ENCODE peak calls at places on chromosomes 6 and 20, in six cellular contexts. R is K562, Y is HepG2, J is SK-N-SH, G is GM12878, N is H1. O is an unnamed sample.

GRCh38 chr20:57323034-57323433 is 6.6 kb upstream of the SPO11 start:
- DNase-seq in Y (no peak), G (no peak), N (peak; percentile 63), J (no peak), R (no peak), O (no peak)

GRCh38 chr6:124795879-124796838 is 166.1 kb upstream of the RNF217 start:
- DNase-seq in N (peak; percentile 10), J (no peak), G (no peak), Y (no peak), R (peak; percentile 25), O (peak; percentile 1)

GRCh38 chr20:37918035-37918434 is 15.1 kb downstream of the VSTM2L start:
- DNase-seq in G (no peak), R (no peak), N (no peak), Y (no peak), J (no peak), O (no peak)

GRCh38 chr20:19600042-19600441 is 158.0 kb upstream of the RIN2 start:
- DNase-seq in J (no peak), Y (no peak), R (no peak), G (no peak), N (no peak), O (no peak)

GRCh38 chr6:6875818-6876470 is 231.8 kb upstream of the RREB1 start:
- DNase-seq in N (no peak), Y (no peak), R (no peak), G (no peak), J (no peak), O (peak; percentile 80)

GRCh38 chr6:165704001-165704748 is 41.1 kb upstream of the PDE10A start:
- DNase-seq in J (no peak), G (no peak), Y (no peak), N (no peak), R (no peak), O (peak; percentile 84)

GRCh38 chr20:60583741-60584140 is 625.5 kb downstream of the CDH26 start:
- DNase-seq in R (no peak), G (no peak), N (no peak), Y (no peak), J (no peak), O (no peak)

GRCh38 chr20:43550456-43550855 is 8.4 kb upstream of the SGK2 start:
- DNase-seq in R (no peak), Y (no peak), J (no peak), G (no peak), N (no peak), O (no peak)

GRCh38 chr6:97497713-97498331 is 214.8 kb upstream of the MMS22L start:
- DNase-seq in R (peak; percentile 29), N (peak; percentile 7), J (peak; percentile 30), Y (peak; percentile 59), G (peak; percentile 12), O (peak; percentile 65)

GRCh38 chr6:108589244-108589730 is 28.6 kb downstream of the FOXO3 start:
- DNase-seq in G (no peak), R (peak; percentile 33), Y (peak; percentile 15), N (peak; percentile 77), J (peak; percentile 36), O (peak; percentile 63)

GRCh38 chr6:6518627-6519026 is 69.9 kb upstream of the LY86 start:
- DNase-seq in R (no peak), G (no peak), J (no peak), N (no peak), Y (no peak), O (no peak)

GRCh38 chr6:30156262-30156599 is 4.8 kb downstream of the TRIM10 start:
- DNase-seq in Y (peak; percentile 49), G (no peak), N (no peak), J (no peak), R (peak; percentile 72), O (no peak)

GRCh38 chr6:99905209-99906106 is 88.6 kb downstream of the MCHR2 start:
- DNase-seq in N (peak; percentile 5), Y (peak; percentile 46), R (peak; percentile 33), G (no peak), J (peak; percentile 24), O (peak; percentile 56)

GRCh38 chr6:160430741-160431140 is 82.6 kb downstream of the SLC22A3 start:
- DNase-seq in Y (no peak), J (no peak), G (no peak), N (no peak), R (no peak), O (no peak)

GRCh38 chr20:41001497-41001896 is 27.1 kb upstream of the TOP1 start:
- DNase-seq in Y (no peak), J (no peak), G (no peak), N (no peak), R (no peak), O (peak; percentile 33)

GRCh38 chr6:25945175-25945574 is 14.7 kb upstream of the SLC17A2 start:
- DNase-seq in J (no peak), R (no peak), N (no peak), G (peak; percentile 51), Y (no peak), O (no peak)

GRCh38 chr6:159929819-159930218 is 39.0 kb downstream of the MAS1 start:
- DNase-seq in J (no peak), Y (no peak), R (no peak), N (no peak), G (peak; percentile 73), O (no peak)

GRCh38 chr20:63497946-63498935 is 642 bp downstream of the EEF1A2 start:
- DNase-seq in G (no peak), N (no peak), Y (no peak), R (peak; percentile 65), J (peak; percentile 90), O (peak; percentile 36)

GRCh38 chr20:8267009-8267408 is 134.9 kb downstream of the PLCB1 start:
- DNase-seq in N (no peak), R (no peak), J (no peak), Y (no peak), G (no peak), O (no peak)

GRCh38 chr6:10520468-10520867 is 683 bp upstream of the GCNT2 start:
- DNase-seq in G (no peak), J (no peak), R (no peak), N (no peak), Y (peak; percentile 41), O (peak; percentile 16)

GRCh38 chr6:75751443-75751842 is 2.4 kb downstream of the MYO6 start:
- DNase-seq in N (no peak), J (no peak), Y (no peak), G (no peak), R (no peak), O (peak; percentile 74)

GRCh38 chr20:46307999-46308257 is 370 bp downstream of the CDH22 start:
- DNase-seq in Y (no peak), R (no peak), N (no peak), J (peak; percentile 73), G (no peak), O (no peak)

GRCh38 chr20:3931664-3932063 is 42.5 kb downstream of the PANK2 start:
- DNase-seq in Y (no peak), G (no peak), N (no peak), J (no peak), R (no peak), O (peak; percentile 30)
- H2AFZ ChIP-seq in Y (no peak overlapping the region), G (no peak overlapping the region), N (no peak overlapping the region), J (no peak overlapping the region), R (no peak overlapping the region), O (no peak overlapping the region)

GRCh38 chr20:50824137-50824536 is 29.3 kb downstream of the BCAS4 start:
- DNase-seq in N (no peak), G (no peak), Y (no peak), R (no peak), J (no peak), O (peak; percentile 86)
- TF ChIP-seq RAD21 in N (no peak), G (no peak), Y (no peak), R (no peak), J (no peak), O (no peak)

GRCh38 chr20:36732456-36732855 is 13.4 kb downstream of the NDRG3 start:
- DNase-seq in R (no peak), N (no peak), Y (no peak), G (no peak), J (no peak), O (no peak)

GRCh38 chr20:36726168-36726567 is 19.7 kb downstream of the NDRG3 start:
- DNase-seq in N (no peak), Y (no peak), J (no peak), G (no peak), R (no peak), O (peak; percentile 34)

DNA sequence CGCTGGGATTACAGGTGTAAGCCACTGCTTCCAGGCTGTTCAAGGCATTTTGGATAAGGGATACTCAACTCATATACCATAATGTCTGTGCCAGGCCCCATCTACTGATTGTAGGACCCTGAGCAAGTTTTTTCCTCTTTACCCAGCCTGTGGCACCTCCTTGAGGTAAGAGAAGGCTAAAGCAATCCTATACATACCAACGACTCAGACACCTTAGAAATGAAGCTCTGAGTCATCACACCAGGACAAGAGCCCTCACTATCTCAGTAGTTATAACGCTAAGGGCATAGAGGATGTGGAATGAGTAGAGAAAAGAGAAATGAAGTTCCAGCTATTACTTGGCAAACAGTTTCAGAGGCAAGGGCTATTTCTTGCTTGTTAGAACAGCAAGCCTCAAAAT is 16.9 kb downstream of the NDRG3 start:
- DNase-seq in J (no peak), R (no peak), Y (peak; percentile 29), G (no peak), N (no peak), O (peak; percentile 56)
- TF ChIP-seq USF2 in J (no peak), R (no peak), Y (no peak), G (no peak), N (no peak), O (no peak)

GRCh38 chr6:166862287-166862977 is 93.9 kb downstream of the RNASET2 start:
- DNase-seq in R (no peak), G (no peak), J (peak; percentile 93), Y (no peak), N (peak; percentile 41), O (no peak)
- H2AFZ ChIP-seq in R (no peak overlapping the region), G (peak overlapping the region; percentile 80), J (peak overlapping the region; percentile 68), Y (no peak overlapping the region), N (no peak overlapping the region), O (peak overlapping the region; percentile 67)